ENCODE peak calls at places on chromosome 16, in nine cellular contexts. E is glutamatergic neuron; G is T-helper 2 cell; D is right atrium auricular region; Y is 8988T; T is activated CD4-positive, alpha-beta T cell treated with anti-CD3 and anti-CD28 coated beads, Interleukin-2, amount 50 U/mL, for 24 hours; W is A172; I is neural progenitor cell; Q is activated T-helper 1 cell treated with anti-CD3 and anti-CD28 coated beads, Interleukin-12 subunit alpha, Interleukin-12 subunit beta, Interleukin-2, Interleukin-4 antibody, amounts not matched to agents 30 ng/mL and 10 ng/mL and 1 ng/mL, durations not matched to agents 14 hours and 24 hours and 36 hours. M is an unnamed sample.
A peak's percentile ranks its signal among the peaks of the same experiment; 100 is the strongest.

GRCh38 chr16:2969545-2970521 is 685 bp downstream of the PAQR4 start:
- DNase-seq in G (peak; percentile 31), I (peak; percentile 85), Q (peak; percentile 79), W (peak; percentile 70), E (peak; percentile 79), Y (peak; percentile 77), T (peak; percentile 59), D (peak; percentile 62), M (peak; percentile 81)

GRCh38 chr16:69340095-69340644 is 598 bp downstream of the NIP7 start:
- DNase-seq in D (no peak), T (peak; percentile 21), W (no peak), I (peak; percentile 10), E (no peak), Y (no peak), Q (peak; percentile 12), G (no peak), M (no peak)

GRCh38 chr16:4489030-4489429 is 12.8 kb downstream of the HMOX2 start:
- DNase-seq in D (no peak), I (no peak), Y (no peak), T (no peak), Q (no peak), G (no peak), W (peak; percentile 95), E (no peak), M (no peak)

GRCh38 chr16:3068486-3068885 is 3.0 kb downstream of the IL32 start:
- DNase-seq in Q (no peak), Y (no peak), W (no peak), D (no peak), T (no peak), E (no peak), I (no peak), G (no peak), M (no peak)

GRCh38 chr16:55003306-55003705 is 72.6 kb downstream of the IRX5 start:
- DNase-seq in I (no peak), Q (no peak), W (no peak), E (no peak), T (no peak), Y (no peak), G (no peak), D (no peak), M (no peak)

GRCh38 chr16:58497935-58498334 is 2.0 kb upstream of the NDRG4 start:
- DNase-seq in Y (no peak), E (no peak), D (no peak), T (no peak), W (no peak), G (no peak), Q (no peak), I (no peak), M (no peak)

GRCh38 chr16:23676924-23677480 is 1.7 kb upstream of the PLK1 start:
- DNase-seq in Y (no peak), I (no peak), Q (no peak), T (no peak), G (no peak), E (no peak), W (no peak), D (no peak), M (no peak)

GRCh38 chr16:67847064-67847861 is at the start of gene CENPT:
- DNase-seq in Y (peak; percentile 76), D (no peak), G (no peak), Q (no peak), E (peak; percentile 38), I (peak; percentile 22), W (peak; percentile 46), T (no peak), M (no peak)

GRCh38 chr16:70700101-70701020 is 14.5 kb upstream of the MTSS2 start:
- DNase-seq in W (peak; percentile 70), G (no peak), T (no peak), Q (no peak), E (no peak), I (no peak), D (no peak), Y (no peak), M (peak; percentile 52)

GRCh38 chr16:85460983-85461813 is 151.9 kb upstream of the GSE1 start:
- DNase-seq in Q (no peak), G (no peak), T (no peak), Y (no peak), E (peak; percentile 65), I (peak; percentile 53), D (no peak), W (no peak), M (no peak)

GRCh38 chr16:54317306-54317705 is 30.7 kb upstream of the IRX3 start:
- DNase-seq in E (no peak), G (no peak), T (no peak), Y (no peak), D (no peak), W (no peak), I (no peak), Q (no peak), M (no peak)

GRCh38 chr16:78183886-78184553 is 84.6 kb downstream of the WWOX start:
- DNase-seq in W (no peak), I (no peak), G (no peak), Y (no peak), D (no peak), E (no peak), Q (no peak), T (no peak), M (no peak)

GRCh38 chr16:15466886-15467781 is 32.7 kb downstream of the BMERB1 start:
- DNase-seq in I (no peak), G (no peak), D (no peak), Y (no peak), Q (no peak), T (no peak), E (no peak), W (peak; percentile 38), M (no peak)

GRCh38 chr16:54160939-54161897 is 125.4 kb downstream of the IRX3 start:
- DNase-seq in T (no peak), G (no peak), E (no peak), Q (no peak), D (no peak), Y (no peak), W (no peak), I (no peak), M (no peak)

GRCh38 chr16:22402191-22402590 is 27.8 kb upstream of the CDR2 start:
- DNase-seq in G (no peak), I (no peak), Q (no peak), D (no peak), W (no peak), Y (no peak), E (no peak), T (no peak), M (no peak)

GRCh38 chr16:54931757-54932660 is 1.3 kb downstream of the IRX5 start:
- DNase-seq in E (no peak), Y (peak; percentile 70), W (no peak), G (no peak), T (no peak), D (no peak), I (peak; percentile 47), Q (no peak), M (no peak)

GRCh38 chr16:2500937-2501750 is 12.6 kb upstream of the ATP6V0C start:
- DNase-seq in Y (no peak), G (peak; percentile 60), T (peak; percentile 68), W (peak; percentile 75), D (peak; percentile 85), Q (peak; percentile 67), I (peak; percentile 91), E (peak; percentile 95), M (peak; percentile 93)

GRCh38 chr16:57799619-57800212 is 2.6 kb downstream of the KIFC3 start:
- DNase-seq in E (no peak), D (no peak), Y (no peak), Q (no peak), I (no peak), G (no peak), T (no peak), W (no peak), M (no peak)

GRCh38 chr16:84013787-84014569 is 28.6 kb downstream of the SLC38A8 start:
- DNase-seq in I (peak; percentile 97), Y (peak; percentile 61), Q (peak; percentile 47), E (peak; percentile 72), W (peak; percentile 97), T (peak; percentile 39), D (no peak), G (peak; percentile 27), M (no peak)

GRCh38 chr16:86498661-86499493 is 11.4 kb upstream of the FOXF1 start:
- DNase-seq in Q (no peak), T (no peak), I (peak; percentile 56), G (no peak), E (peak; percentile 40), Y (no peak), W (no peak), D (no peak), M (no peak)

GRCh38 chr16:49012961-49013726 is 268.5 kb downstream of the CBLN1 start:
- DNase-seq in Q (no peak), G (no peak), T (no peak), W (no peak), D (no peak), I (no peak), E (no peak), Y (no peak), M (no peak)

GRCh38 chr16:62445909-62446308 is 409.7 kb upstream of the CDH8 start:
- DNase-seq in W (no peak), I (no peak), T (no peak), D (no peak), E (no peak), Y (no peak), G (no peak), Q (no peak), M (no peak)

GRCh38 chr16:7268182-7268581 is 64.5 kb upstream of the RBFOX1 start:
- DNase-seq in Y (no peak), T (no peak), Q (no peak), D (no peak), E (no peak), W (peak; percentile 2), I (peak; percentile 64), G (no peak), M (no peak)

GRCh38 chr16:11980167-11980844 is 3.8 kb downstream of the SNX29 start:
- DNase-seq in Q (no peak), W (no peak), D (no peak), T (no peak), G (no peak), E (no peak), I (no peak), Y (no peak), M (no peak)

GRCh38 chr16:3085868-3086595 is 13.1 kb downstream of the ZSCAN10 start:
- DNase-seq in E (no peak), I (no peak), Q (no peak), T (no peak), W (no peak), G (no peak), Y (no peak), D (no peak), M (no peak)

GRCh38 chr16:82655720-82656500 is 29.1 kb downstream of the CDH13 start:
- DNase-seq in G (no peak), Q (no peak), E (no peak), T (no peak), W (no peak), D (no peak), I (no peak), Y (no peak), M (no peak)

GRCh38 chr16:69417537-69418199 is 6.8 kb upstream of the CYB5B start:
- DNase-seq in Q (no peak), T (no peak), Y (no peak), G (no peak), I (no peak), E (no peak), W (no peak), D (peak; percentile 34), M (no peak)

GRCh38 chr16:72956124-72957064 is 91.5 kb downstream of the ZFHX3 start:
- DNase-seq in W (no peak), T (no peak), D (no peak), G (no peak), Q (no peak), I (no peak), E (no peak), Y (no peak), M (no peak)

GRCh38 chr16:29664133-29664912 is 1.3 kb downstream of the SPN start:
- DNase-seq in I (peak; percentile 47), W (no peak), D (no peak), E (no peak), Q (peak; percentile 29), G (peak; percentile 41), Y (no peak), T (peak; percentile 25), M (no peak)

GRCh38 chr16:22065252-22065651 is 27.1 kb upstream of the VWA3A start:
- DNase-seq in Y (no peak), I (no peak), G (no peak), E (no peak), W (no peak), Q (no peak), T (no peak), D (no peak), M (no peak)

GRCh38 chr16:72172105-72173034 is at the start of gene PMFBP1:
- DNase-seq in D (peak; percentile 72), E (no peak), I (no peak), W (peak; percentile 79), G (no peak), Y (no peak), Q (no peak), T (peak; percentile 6), M (no peak)